ENCODE peak calls at places on chromosomes 6 and 20, in eight cellular contexts. W is stimulated activated naive CD8-positive, alpha-beta T cell treated with anti-CD3 and anti-CD28 coated beads, Interleukin-15, Interleukin-2, amounts not matched to agents 100 U/mL and 50 U/mL, for 24 hours; B is GF-D8; K is left lung; D is COR-L47; P is T follicular helper cell; O is LoVo; T is stimulated activated CD8-positive, alpha-beta memory T cell treated with anti-CD3 and anti-CD28 coated beads, Interleukin-2, amount 100 ng/mL, for 1 hour. J is an unnamed sample.

GRCh38 chr20:23362392-23363256 is 642 bp downstream of the GZF1 start:
- DNase-seq in W (peak), B (peak), K (peak), D (no peak), P (no peak), O (no peak), T (no peak), J (no peak)

GRCh38 chr6:5634525-5634924 is 372.2 kb downstream of the NRN1 start:
- DNase-seq in W (no peak), B (peak), K (no peak), D (no peak), P (no peak), O (no peak), T (no peak), J (no peak)

GRCh38 chr6:111823831-111824607 is 49.2 kb downstream of the FYN start:
- DNase-seq in W (no peak), B (no peak), K (no peak), D (no peak), P (no peak), O (no peak), T (no peak), J (no peak)

GRCh38 chr6:78629154-78629721 is 238.1 kb upstream of the IRAK1BP1 start:
- DNase-seq in W (no peak), B (no peak), K (no peak), D (no peak), P (no peak), O (no peak), T (no peak), J (no peak)

GRCh38 chr6:126803769-126804168 is 314.7 kb upstream of the RSPO3 start:
- DNase-seq in W (no peak), B (no peak), K (no peak), D (no peak), P (no peak), O (no peak), T (no peak), J (no peak)

GRCh38 chr20:23241416-23241815 is 109.2 kb upstream of the NXT1 start:
- DNase-seq in W (no peak), B (no peak), K (no peak), D (no peak), P (no peak), O (no peak), T (no peak), J (no peak)

GRCh38 chr6:105492706-105493673 is 90.1 kb upstream of the PREP start:
- DNase-seq in W (no peak), B (no peak), K (no peak), D (no peak), P (no peak), O (no peak), T (no peak), J (no peak)

GRCh38 chr6:163416380-163416629 is 1.8 kb downstream of the QKI start:
- DNase-seq in W (no peak), B (no peak), K (no peak), D (no peak), P (no peak), O (no peak), T (no peak), J (no peak)

GRCh38 chr20:23625236-23625964 is 12.4 kb downstream of the CST3 start:
- DNase-seq in W (no peak), B (no peak), K (no peak), D (no peak), P (no peak), O (no peak), T (no peak), J (no peak)

GRCh38 chr6:79864001-79864400 is 83.4 kb downstream of the ELOVL4 start:
- DNase-seq in W (no peak), B (no peak), K (no peak), D (no peak), P (no peak), O (no peak), T (no peak), J (no peak)

GRCh38 chr6:24766685-24767462 is 7.9 kb upstream of the GMNN start:
- DNase-seq in W (no peak), B (no peak), K (no peak), D (peak), P (no peak), O (peak), T (no peak), J (no peak)

J was measured in anterior cingulate cortex.